ENCODE peak calls at places on chromosome 22, in nine cellular contexts. A is kidney tubule cell; M is activated T-cell treated with anti-CD3 and anti-CD28 coated beads for 24 hours; Z is stimulated activated CD8-positive, alpha-beta memory T cell treated with anti-CD3 and anti-CD28 coated beads, Interleukin-7, amount 100 ng/mL, for 4 hours; V is stimulated activated CD4-positive, alpha-beta T cell treated with anti-CD3 and anti-CD28 coated beads, Interleukin-15, amount 100 ng/mL, for 1 hour; Y is activated CD8-positive, alpha-beta memory T cell treated with anti-CD3 and anti-CD28 coated beads for 4 hours; G is Caco-2; H is AG09309; Q is COLO829. D is an unnamed sample.

GRCh38 chr22:29206372-29207230 is 905 bp downstream of the EMID1 start:
- DNase-seq in A (no peak), M (no peak), Z (no peak), V (no peak), Y (no peak), G (no peak), H (no peak), Q (no peak), D (no peak)

GRCh38 chr22:46081831-46082210 is 68.5 kb upstream of the PPARA start:
- DNase-seq in A (no peak), M (no peak), Z (no peak), V (no peak), Y (no peak), G (no peak), H (no peak), Q (no peak), D (no peak)

GRCh38 chr22:40345271-40345670 is 1.0 kb upstream of the ADSL start:
- DNase-seq in A (peak), M (no peak), Z (no peak), V (no peak), Y (no peak), G (no peak), H (no peak), Q (no peak), D (peak)

GRCh38 chr22:19419464-19420178 is 11.9 kb downstream of the HIRA start:
- DNase-seq in A (no peak), M (peak), Z (no peak), V (peak), Y (no peak), G (no peak), H (no peak), Q (no peak), D (no peak)

GRCh38 chr22:29478326-29479276 is 1.4 kb upstream of the NEFH start:
- DNase-seq in A (no peak), M (no peak), Z (no peak), V (peak), Y (no peak), G (no peak), H (no peak), Q (peak), D (no peak)

GRCh38 chr22:47369020-47369419 is 606.6 kb downstream of the TBC1D22A start:
- DNase-seq in A (no peak), M (no peak), Z (no peak), V (no peak), Y (no peak), G (no peak), H (no peak), Q (no peak), D (no peak)

GRCh38 chr22:45548991-45549736 is 46.5 kb downstream of the FBLN1 start:
- DNase-seq in A (no peak), M (no peak), Z (no peak), V (no peak), Y (no peak), G (no peak), H (peak), Q (no peak), D (peak)

GRCh38 chr22:45891021-45891421 is 85.9 kb downstream of the WNT7B start:
- DNase-seq in A (no peak), M (no peak), Z (no peak), V (no peak), Y (no peak), G (no peak), H (no peak), Q (no peak), D (no peak)